ENCODE peak calls at places on chromosomes 5 and 9, in six cellular contexts. One of them, this sample, is unnamed. For H3K4me1, the result is how much of the 10 kb centered on the place peaks cover.

GRCh38 chr5:137923856-137924255 is 34.6 kb downstream of the PKD2L2 start:
- DNase-seq in cardiac muscle cell: peak
- DNase-seq in IMR-90: peak
- DNase-seq in suprapubic skin: no peak
- DNase-seq in H9: no peak
- DNase-seq in tibial nerve: no peak
- DNase-seq in this sample: peak

GRCh38 chr9:127953768-127954505 is 16.3 kb upstream of the DPM2 start:
- DNase-seq in suprapubic skin: no peak
- DNase-seq in cardiac muscle cell: no peak
- DNase-seq in tibial nerve: no peak
- DNase-seq in H9: no peak
- DNase-seq in IMR-90: no peak
- DNase-seq in this sample: no peak

GRCh38 chr9:88748566-88749238 is 213.7 kb downstream of the NXNL2 start:
- DNase-seq in suprapubic skin: no peak
- DNase-seq in H9: no peak
- DNase-seq in cardiac muscle cell: peak
- DNase-seq in IMR-90: peak
- DNase-seq in tibial nerve: peak
- DNase-seq in this sample: peak

GRCh38 chr5:71836547-71837112 is 117.6 kb downstream of the CARTPT start:
- DNase-seq in IMR-90: no peak
- DNase-seq in tibial nerve: no peak
- DNase-seq in suprapubic skin: no peak
- DNase-seq in H9: no peak
- DNase-seq in cardiac muscle cell: peak
- DNase-seq in this sample: no peak

GRCh38 chr5:141623197-141623596 is 4.4 kb upstream of the DIAPH1 start:
- DNase-seq in H9: no peak
- DNase-seq in IMR-90: no peak
- DNase-seq in cardiac muscle cell: no peak
- DNase-seq in suprapubic skin: no peak
- DNase-seq in tibial nerve: no peak
- DNase-seq in this sample: no peak

GRCh38 chr5:7419367-7419766 is 23.4 kb downstream of the ADCY2 start:
- DNase-seq in tibial nerve: no peak
- DNase-seq in IMR-90: no peak
- DNase-seq in suprapubic skin: no peak
- DNase-seq in cardiac muscle cell: no peak
- DNase-seq in H9: no peak
- DNase-seq in this sample: no peak

GRCh38 chr5:144504929-144505578 is 334.4 kb downstream of the KCTD16 start:
- DNase-seq in tibial nerve: no peak
- DNase-seq in suprapubic skin: no peak
- DNase-seq in IMR-90: no peak
- DNase-seq in cardiac muscle cell: no peak
- DNase-seq in H9: no peak
- DNase-seq in this sample: no peak

GRCh38 chr5:120919017-120919416 is 454.9 kb downstream of the PRR16 start:
- DNase-seq in cardiac muscle cell: no peak
- DNase-seq in tibial nerve: no peak
- DNase-seq in suprapubic skin: no peak
- DNase-seq in IMR-90: no peak
- DNase-seq in H9: no peak
- DNase-seq in this sample: no peak

GRCh38 chr5:135398160-135398854 is 724 bp downstream of the MACROH2A1 start:
- DNase-seq in cardiac muscle cell: peak
- DNase-seq in IMR-90: no peak
- DNase-seq in tibial nerve: no peak
- DNase-seq in suprapubic skin: no peak
- DNase-seq in H9: peak
- DNase-seq in this sample: peak

GRCh38 chr9:69945671-69946141 is 97.9 kb upstream of the MAMDC2 start:
- DNase-seq in IMR-90: peak
- DNase-seq in suprapubic skin: no peak
- DNase-seq in tibial nerve: peak
- DNase-seq in cardiac muscle cell: peak
- DNase-seq in H9: no peak
- DNase-seq in this sample: peak
- H3K4me1 ChIP-seq in IMR-90: under half
- H3K4me1 ChIP-seq in suprapubic skin: under half
- H3K4me1 ChIP-seq in tibial nerve: under half
- H3K4me1 ChIP-seq in cardiac muscle cell: under half
- H3K4me1 ChIP-seq in H9: under half
- H3K4me1 ChIP-seq in this sample: under half

DNA sequence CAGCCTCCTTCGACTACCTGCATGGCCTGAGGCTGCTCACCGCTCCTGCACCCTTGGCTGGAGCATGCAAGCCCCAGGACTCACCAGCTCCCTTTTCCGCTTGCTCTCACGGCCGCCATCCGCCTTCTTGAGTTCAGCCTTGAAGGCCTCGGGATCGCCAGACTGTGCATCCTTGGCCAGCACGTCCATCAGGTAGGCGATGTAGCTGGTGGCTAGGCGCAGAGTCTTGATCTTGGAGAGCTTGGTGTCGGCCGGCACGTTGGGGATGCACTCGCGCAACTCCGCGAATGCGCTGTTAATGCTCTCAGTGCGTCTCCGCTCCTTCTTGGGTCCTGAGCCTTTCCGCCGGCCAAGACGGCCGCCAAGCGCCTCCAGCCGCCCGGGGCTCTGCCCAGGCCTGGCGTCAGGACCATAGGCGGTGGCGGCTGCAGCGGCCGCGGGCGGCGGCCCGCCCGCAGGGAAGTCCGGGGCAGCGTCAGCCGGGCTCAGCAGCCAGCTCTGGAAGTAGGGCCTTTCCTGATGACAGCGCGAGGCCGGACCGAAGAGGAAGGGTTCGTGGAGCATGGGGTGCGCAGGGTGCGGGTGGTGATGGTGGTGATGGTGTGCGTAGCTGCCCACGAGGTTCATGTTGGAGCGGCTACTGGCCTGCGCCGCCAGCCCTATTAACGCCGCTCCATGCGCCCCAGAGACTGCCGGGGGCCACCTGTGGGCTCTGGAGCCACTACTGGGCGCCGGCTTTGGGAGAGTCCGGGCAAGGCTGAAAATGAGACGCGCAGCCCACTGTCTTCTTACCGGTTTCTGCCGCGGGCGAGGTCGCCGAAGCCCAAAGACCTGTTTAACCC is 424 bp downstream of the HAND1 start:
- DNase-seq in suprapubic skin: no peak
- DNase-seq in tibial nerve: no peak
- DNase-seq in H9: peak
- DNase-seq in IMR-90: peak
- DNase-seq in cardiac muscle cell: no peak
- DNase-seq in this sample: peak
- H3K4me1 ChIP-seq in suprapubic skin: half or more
- H3K4me1 ChIP-seq in tibial nerve: under half
- H3K4me1 ChIP-seq in H9: under half
- H3K4me1 ChIP-seq in IMR-90: under half
- H3K4me1 ChIP-seq in cardiac muscle cell: under half
- H3K4me1 ChIP-seq in this sample: under half

GRCh38 chr5:172862165-172862801 is 28.2 kb downstream of the ERGIC1 start:
- DNase-seq in IMR-90: peak
- DNase-seq in tibial nerve: no peak
- DNase-seq in cardiac muscle cell: no peak
- DNase-seq in H9: no peak
- DNase-seq in suprapubic skin: no peak
- DNase-seq in this sample: no peak
- H3K4me1 ChIP-seq in IMR-90: under half
- H3K4me1 ChIP-seq in tibial nerve: half or more
- H3K4me1 ChIP-seq in cardiac muscle cell: under half
- H3K4me1 ChIP-seq in H9: under half
- H3K4me1 ChIP-seq in suprapubic skin: half or more
- H3K4me1 ChIP-seq in this sample: under half

GRCh38 chr9:136757751-136758140 is 297 bp downstream of the LCN8 start:
- DNase-seq in IMR-90: no peak
- DNase-seq in suprapubic skin: no peak
- DNase-seq in tibial nerve: no peak
- DNase-seq in H9: no peak
- DNase-seq in cardiac muscle cell: no peak
- DNase-seq in this sample: no peak
- H3K4me1 ChIP-seq in IMR-90: under half
- H3K4me1 ChIP-seq in suprapubic skin: under half
- H3K4me1 ChIP-seq in tibial nerve: under half
- H3K4me1 ChIP-seq in H9: under half
- H3K4me1 ChIP-seq in cardiac muscle cell: under half
- H3K4me1 ChIP-seq in this sample: under half

DNA sequence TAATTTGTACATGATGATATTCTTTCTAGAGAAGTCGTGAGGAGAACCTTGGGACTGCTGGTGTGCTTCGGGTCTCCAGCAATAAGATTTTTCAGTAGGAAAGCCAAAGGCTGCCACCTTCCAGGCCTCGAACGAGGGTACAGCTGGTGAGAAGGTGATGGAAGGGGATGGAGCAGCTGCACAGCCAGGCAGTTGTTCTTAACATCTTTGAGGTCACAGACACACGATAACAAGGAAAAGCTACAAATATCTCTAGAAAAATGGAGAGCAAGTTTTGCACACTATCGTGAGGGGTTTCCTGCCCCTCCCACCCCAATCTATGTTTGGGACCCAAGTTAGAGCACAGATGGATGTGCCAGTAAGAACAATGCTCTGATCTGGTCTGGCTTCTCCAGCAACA is 6.8 kb upstream of the IL7R start:
- DNase-seq in tibial nerve: no peak
- DNase-seq in H9: no peak
- DNase-seq in suprapubic skin: no peak
- DNase-seq in cardiac muscle cell: no peak
- DNase-seq in IMR-90: no peak
- DNase-seq in this sample: no peak
- H3K4me1 ChIP-seq in tibial nerve: under half
- H3K4me1 ChIP-seq in H9: under half
- H3K4me1 ChIP-seq in suprapubic skin: under half
- H3K4me1 ChIP-seq in cardiac muscle cell: under half
- H3K4me1 ChIP-seq in IMR-90: under half
- H3K4me1 ChIP-seq in this sample: under half